ENCODE peak calls at places on chromosomes 11 and 22, in four cellular contexts. C, F, A and R are unnamed samples.

GRCh38 chr22:28799125-28799833 is 1.1 kb downstream of the XBP1 start:
- DNase-seq in C (peak), F (peak), A (peak), R (peak)

GRCh38 chr22:45572444-45572843 is 69.8 kb downstream of the FBLN1 start:
- DNase-seq in C (no peak), F (peak), A (no peak), R (no peak)

GRCh38 chr22:50684986-50685385 is 12.4 kb downstream of the SHANK3 start:
- DNase-seq in C (no peak), F (peak), A (peak), R (peak)

GRCh38 chr11:104161751-104162450 is 2.0 kb downstream of the PDGFD start:
- DNase-seq in C (no peak), F (no peak), A (no peak), R (no peak)

GRCh38 chr11:130422251-130422995 is 6.0 kb downstream of the ADAMTS8 start:
- DNase-seq in C (no peak), F (no peak), A (no peak), R (no peak)

GRCh38 chr11:103609117-103610066 is 427.0 kb upstream of the DDI1 start:
- DNase-seq in C (peak), F (peak), A (peak), R (peak)

GRCh38 chr11:128039140-128040021 is 548.0 kb downstream of the ETS1 start:
- DNase-seq in C (peak), F (peak), A (peak), R (peak)

GRCh38 chr11:134512061-134512460 is 100.0 kb upstream of the B3GAT1 start:
- DNase-seq in C (no peak), F (no peak), A (no peak), R (no peak)

GRCh38 chr11:93547768-93548167 is 4.6 kb upstream of the SMCO4 start:
- DNase-seq in C (no peak), F (no peak), A (no peak), R (no peak)

GRCh38 chr11:79160786-79161403 is 279.9 kb downstream of the TENM4 start:
- DNase-seq in C (peak), F (no peak), A (no peak), R (peak)